ENCODE peak calls at places on chromosomes 2 and 18, in seven cellular contexts. One of them, this sample, is unnamed.

GRCh38 chr2:55952415-55952814 is 28.8 kb upstream of the EFEMP1 start:
- DNase-seq in PC-9: no peak
- DNase-seq in aorta: no peak
- DNase-seq in amniotic epithelial cell: peak; percentile 99
- DNase-seq in GM12864: no peak
- DNase-seq in right cardiac atrium: no peak
- DNase-seq in stimulated activated CD4-positive, alpha-beta T cell treated with anti-CD3 and anti-CD28 coated beads, Interleukin-15, amount 100 ng/mL, for 1 hour: no peak
- DNase-seq in this sample: no peak

GRCh38 chr18:21369146-21369545 is 127.1 kb downstream of the GREB1L start:
- DNase-seq in PC-9: no peak
- DNase-seq in aorta: no peak
- DNase-seq in amniotic epithelial cell: peak; percentile 4
- DNase-seq in GM12864: no peak
- DNase-seq in right cardiac atrium: no peak
- DNase-seq in stimulated activated CD4-positive, alpha-beta T cell treated with anti-CD3 and anti-CD28 coated beads, Interleukin-15, amount 100 ng/mL, for 1 hour: no peak
- DNase-seq in this sample: no peak

GRCh38 chr2:212547716-212548458 is 9.3 kb upstream of the ERBB4 start:
- DNase-seq in PC-9: no peak
- DNase-seq in aorta: no peak
- DNase-seq in amniotic epithelial cell: no peak
- DNase-seq in GM12864: no peak
- DNase-seq in right cardiac atrium: no peak
- DNase-seq in stimulated activated CD4-positive, alpha-beta T cell treated with anti-CD3 and anti-CD28 coated beads, Interleukin-15, amount 100 ng/mL, for 1 hour: no peak
- DNase-seq in this sample: no peak

GRCh38 chr2:143701785-143702184 is 572.6 kb downstream of the ARHGAP15 start:
- DNase-seq in PC-9: no peak
- DNase-seq in aorta: no peak
- DNase-seq in amniotic epithelial cell: no peak
- DNase-seq in GM12864: no peak
- DNase-seq in right cardiac atrium: no peak
- DNase-seq in stimulated activated CD4-positive, alpha-beta T cell treated with anti-CD3 and anti-CD28 coated beads, Interleukin-15, amount 100 ng/mL, for 1 hour: no peak
- DNase-seq in this sample: no peak

GRCh38 chr2:56015631-56016251 is 92.2 kb upstream of the EFEMP1 start:
- DNase-seq in PC-9: no peak
- DNase-seq in aorta: no peak
- DNase-seq in amniotic epithelial cell: no peak
- DNase-seq in GM12864: no peak
- DNase-seq in right cardiac atrium: no peak
- DNase-seq in stimulated activated CD4-positive, alpha-beta T cell treated with anti-CD3 and anti-CD28 coated beads, Interleukin-15, amount 100 ng/mL, for 1 hour: no peak
- DNase-seq in this sample: no peak

GRCh38 chr2:46540496-46541342 is 61.4 kb downstream of the TMEM247 start:
- DNase-seq in PC-9: no peak
- DNase-seq in aorta: no peak
- DNase-seq in amniotic epithelial cell: peak; percentile 50
- DNase-seq in GM12864: no peak
- DNase-seq in right cardiac atrium: no peak
- DNase-seq in stimulated activated CD4-positive, alpha-beta T cell treated with anti-CD3 and anti-CD28 coated beads, Interleukin-15, amount 100 ng/mL, for 1 hour: no peak
- DNase-seq in this sample: no peak

GRCh38 chr2:173427887-173428683 is 73.4 kb downstream of the CDCA7 start:
- DNase-seq in PC-9: peak; percentile 58
- DNase-seq in aorta: no peak
- DNase-seq in amniotic epithelial cell: peak; percentile 25
- DNase-seq in GM12864: no peak
- DNase-seq in right cardiac atrium: no peak
- DNase-seq in stimulated activated CD4-positive, alpha-beta T cell treated with anti-CD3 and anti-CD28 coated beads, Interleukin-15, amount 100 ng/mL, for 1 hour: no peak
- DNase-seq in this sample: no peak

GRCh38 chr2:53516650-53517049 is 251.0 kb upstream of the CHAC2 start:
- DNase-seq in PC-9: no peak
- DNase-seq in aorta: no peak
- DNase-seq in amniotic epithelial cell: no peak
- DNase-seq in GM12864: no peak
- DNase-seq in right cardiac atrium: no peak
- DNase-seq in stimulated activated CD4-positive, alpha-beta T cell treated with anti-CD3 and anti-CD28 coated beads, Interleukin-15, amount 100 ng/mL, for 1 hour: no peak
- DNase-seq in this sample: no peak

GRCh38 chr2:53509827-53510785 is 257.5 kb upstream of the CHAC2 start:
- DNase-seq in PC-9: no peak
- DNase-seq in aorta: no peak
- DNase-seq in amniotic epithelial cell: no peak
- DNase-seq in GM12864: no peak
- DNase-seq in right cardiac atrium: no peak
- DNase-seq in stimulated activated CD4-positive, alpha-beta T cell treated with anti-CD3 and anti-CD28 coated beads, Interleukin-15, amount 100 ng/mL, for 1 hour: no peak
- DNase-seq in this sample: no peak

GRCh38 chr2:208369091-208369490 is 37.5 kb upstream of the PTH2R start:
- DNase-seq in PC-9: peak; percentile 88
- DNase-seq in aorta: no peak
- DNase-seq in amniotic epithelial cell: peak; percentile 88
- DNase-seq in GM12864: no peak
- DNase-seq in right cardiac atrium: no peak
- DNase-seq in stimulated activated CD4-positive, alpha-beta T cell treated with anti-CD3 and anti-CD28 coated beads, Interleukin-15, amount 100 ng/mL, for 1 hour: no peak
- DNase-seq in this sample: no peak

GRCh38 chr2:157899125-157899839 is 23.2 kb upstream of the ACVR1 start:
- DNase-seq in PC-9: no peak
- DNase-seq in aorta: no peak
- DNase-seq in amniotic epithelial cell: no peak
- DNase-seq in GM12864: peak; percentile 45
- DNase-seq in right cardiac atrium: no peak
- DNase-seq in stimulated activated CD4-positive, alpha-beta T cell treated with anti-CD3 and anti-CD28 coated beads, Interleukin-15, amount 100 ng/mL, for 1 hour: no peak
- DNase-seq in this sample: no peak

GRCh38 chr2:86358982-86359381 is 21.6 kb upstream of the REEP1 start:
- DNase-seq in PC-9: no peak
- DNase-seq in aorta: no peak
- DNase-seq in amniotic epithelial cell: no peak
- DNase-seq in GM12864: peak; percentile 60
- DNase-seq in right cardiac atrium: no peak
- DNase-seq in stimulated activated CD4-positive, alpha-beta T cell treated with anti-CD3 and anti-CD28 coated beads, Interleukin-15, amount 100 ng/mL, for 1 hour: no peak
- DNase-seq in this sample: peak; percentile 60

GRCh38 chr2:221461911-221462310 is 110.2 kb downstream of the EPHA4 start:
- DNase-seq in PC-9: peak; percentile 58
- DNase-seq in aorta: no peak
- DNase-seq in amniotic epithelial cell: no peak
- DNase-seq in GM12864: no peak
- DNase-seq in right cardiac atrium: no peak
- DNase-seq in stimulated activated CD4-positive, alpha-beta T cell treated with anti-CD3 and anti-CD28 coated beads, Interleukin-15, amount 100 ng/mL, for 1 hour: no peak
- DNase-seq in this sample: no peak

GRCh38 chr18:6219116-6219717 is 195.5 kb downstream of the L3MBTL4 start:
- DNase-seq in PC-9: no peak
- DNase-seq in aorta: no peak
- DNase-seq in amniotic epithelial cell: peak; percentile 40
- DNase-seq in GM12864: peak; percentile 10
- DNase-seq in right cardiac atrium: no peak
- DNase-seq in stimulated activated CD4-positive, alpha-beta T cell treated with anti-CD3 and anti-CD28 coated beads, Interleukin-15, amount 100 ng/mL, for 1 hour: no peak
- DNase-seq in this sample: peak; percentile 84

GRCh38 chr2:77521931-77522470 is at the start of gene LRRTM4:
- DNase-seq in PC-9: no peak
- DNase-seq in aorta: no peak
- DNase-seq in amniotic epithelial cell: peak; percentile 33
- DNase-seq in GM12864: no peak
- DNase-seq in right cardiac atrium: no peak
- DNase-seq in stimulated activated CD4-positive, alpha-beta T cell treated with anti-CD3 and anti-CD28 coated beads, Interleukin-15, amount 100 ng/mL, for 1 hour: no peak
- DNase-seq in this sample: peak; percentile 42

GRCh38 chr18:35880788-35881455 is 91.6 kb upstream of the RMP24 start:
- DNase-seq in PC-9: no peak
- DNase-seq in aorta: no peak
- DNase-seq in amniotic epithelial cell: no peak
- DNase-seq in GM12864: no peak
- DNase-seq in right cardiac atrium: no peak
- DNase-seq in stimulated activated CD4-positive, alpha-beta T cell treated with anti-CD3 and anti-CD28 coated beads, Interleukin-15, amount 100 ng/mL, for 1 hour: no peak
- DNase-seq in this sample: no peak

GRCh38 chr2:239148495-239149200 is 252.2 kb downstream of the HDAC4 start:
- DNase-seq in PC-9: no peak
- DNase-seq in aorta: peak; percentile 21
- DNase-seq in amniotic epithelial cell: no peak
- DNase-seq in GM12864: no peak
- DNase-seq in right cardiac atrium: no peak
- DNase-seq in stimulated activated CD4-positive, alpha-beta T cell treated with anti-CD3 and anti-CD28 coated beads, Interleukin-15, amount 100 ng/mL, for 1 hour: no peak
- DNase-seq in this sample: no peak

GRCh38 chr18:24003903-24004640 is 10.5 kb upstream of the TTC39C start:
- DNase-seq in PC-9: no peak
- DNase-seq in aorta: no peak
- DNase-seq in amniotic epithelial cell: no peak
- DNase-seq in GM12864: no peak
- DNase-seq in right cardiac atrium: no peak
- DNase-seq in stimulated activated CD4-positive, alpha-beta T cell treated with anti-CD3 and anti-CD28 coated beads, Interleukin-15, amount 100 ng/mL, for 1 hour: no peak
- DNase-seq in this sample: no peak

GRCh38 chr2:136582631-136583205 is 182.6 kb upstream of the THSD7B start:
- DNase-seq in PC-9: no peak
- DNase-seq in aorta: peak; percentile 48
- DNase-seq in amniotic epithelial cell: no peak
- DNase-seq in GM12864: no peak
- DNase-seq in right cardiac atrium: no peak
- DNase-seq in stimulated activated CD4-positive, alpha-beta T cell treated with anti-CD3 and anti-CD28 coated beads, Interleukin-15, amount 100 ng/mL, for 1 hour: no peak
- DNase-seq in this sample: peak; percentile 64

GRCh38 chr2:118040889-118041288 is 27.0 kb upstream of the CCDC93 start:
- DNase-seq in PC-9: no peak
- DNase-seq in aorta: no peak
- DNase-seq in amniotic epithelial cell: no peak
- DNase-seq in GM12864: no peak
- DNase-seq in right cardiac atrium: no peak
- DNase-seq in stimulated activated CD4-positive, alpha-beta T cell treated with anti-CD3 and anti-CD28 coated beads, Interleukin-15, amount 100 ng/mL, for 1 hour: no peak
- DNase-seq in this sample: no peak

GRCh38 chr2:107093426-107093957 is 207.5 kb upstream of the ST6GAL2 start:
- DNase-seq in PC-9: no peak
- DNase-seq in aorta: no peak
- DNase-seq in amniotic epithelial cell: no peak
- DNase-seq in GM12864: no peak
- DNase-seq in right cardiac atrium: no peak
- DNase-seq in stimulated activated CD4-positive, alpha-beta T cell treated with anti-CD3 and anti-CD28 coated beads, Interleukin-15, amount 100 ng/mL, for 1 hour: no peak
- DNase-seq in this sample: no peak